ENCODE peak calls at places on chromosomes 16 and 17, in five cellular contexts. V, J, K, O and X are unnamed samples.

GRCh38 chr17:45093444-45094110 is 32.5 kb downstream of the NMT1 start:
- DNase-seq in J (peak; percentile 49), K (no peak), O (no peak), V (no peak), X (no peak)

GRCh38 chr16:87056083-87056482 is 261.1 kb downstream of the C16orf95 start:
- DNase-seq in J (no peak), O (no peak), K (peak; percentile 7), V (no peak), X (no peak)

GRCh38 chr17:70563301-70563820 is 394.0 kb downstream of the KCNJ2 start:
- DNase-seq in V (no peak), O (no peak), K (no peak), J (no peak), X (no peak)

GRCh38 chr17:1829189-1829578 is 518 bp downstream of the SMYD4 start:
- DNase-seq in O (no peak), J (no peak), V (no peak), K (peak; percentile 39), X (no peak)

GRCh38 chr17:76710863-76711611 is at the start of gene MXRA7:
- DNase-seq in O (peak; percentile 68), V (peak; percentile 93), J (peak; percentile 77), K (peak; percentile 66), X (peak; percentile 65)

GRCh38 chr17:79220715-79221291 is 146.2 kb downstream of the ENGASE start:
- DNase-seq in V (peak; percentile 55), K (no peak), O (no peak), J (no peak), X (no peak)

GRCh38 chr16:83622010-83622409 is 185.8 kb upstream of the HSBP1 start:
- DNase-seq in V (no peak), K (no peak), O (no peak), J (no peak), X (no peak)

GRCh38 chr17:77174928-77175720 is 34.4 kb downstream of the SEC14L1 start:
- DNase-seq in O (peak; percentile 57), J (peak; percentile 59), V (no peak), K (peak; percentile 36), X (no peak)

GRCh38 chr17:29246638-29247037 is at the start of gene CRYBA1:
- DNase-seq in O (no peak), J (no peak), V (no peak), K (peak; percentile 21), X (no peak)

GRCh38 chr16:70442344-70442743 is 3.4 kb upstream of the ST3GAL2 start:
- DNase-seq in O (no peak), J (no peak), V (no peak), K (no peak), X (no peak)

GRCh38 chr16:47731252-47731651 is 270.1 kb downstream of the PHKB start:
- DNase-seq in K (peak; percentile 90), J (peak; percentile 31), O (no peak), V (no peak), X (no peak)

GRCh38 chr16:57959121-57959520 is 11.8 kb downstream of the CNGB1 start:
- DNase-seq in O (no peak), K (no peak), V (no peak), J (no peak), X (no peak)

GRCh38 chr17:7001562-7001961 is 5.7 kb downstream of the ALOX12 start:
- DNase-seq in O (no peak), K (no peak), J (no peak), V (no peak), X (peak; percentile 69)

GRCh38 chr16:54812229-54812628 is 118.4 kb upstream of the IRX5 start:
- DNase-seq in J (no peak), O (no peak), K (no peak), V (no peak), X (no peak)

GRCh38 chr17:61238455-61238933 is 161.1 kb upstream of the TBX2 start:
- DNase-seq in K (no peak), V (no peak), O (no peak), J (no peak), X (no peak)

GRCh38 chr16:73002836-73003235 is 45.1 kb downstream of the ZFHX3 start:
- DNase-seq in O (no peak), V (no peak), J (no peak), K (no peak), X (no peak)

GRCh38 chr16:5056347-5056746 is 9.4 kb downstream of the C16orf89 start:
- DNase-seq in V (peak; percentile 63), O (peak; percentile 29), K (no peak), J (no peak), X (peak; percentile 53)

GRCh38 chr17:43015579-43015978 is 6.6 kb downstream of the VAT1 start:
- DNase-seq in V (no peak), J (peak; percentile 77), O (no peak), K (no peak), X (no peak)

GRCh38 chr17:7263071-7263800 is 958 bp upstream of the CLDN7 start:
- DNase-seq in K (no peak), J (no peak), V (peak; percentile 79), O (no peak), X (peak; percentile 55)

GRCh38 chr16:4898811-4899473 is 38.0 kb downstream of the PPL start:
- DNase-seq in V (no peak), J (no peak), O (no peak), K (no peak), X (no peak)

GRCh38 chr17:73593249-73593965 is 50.8 kb downstream of the SDK2 start:
- DNase-seq in J (no peak), K (no peak), V (no peak), O (no peak), X (no peak)

GRCh38 chr17:32536736-32537646 is 50.2 kb downstream of the CDK5R1 start:
- DNase-seq in J (no peak), O (no peak), V (no peak), K (no peak), X (no peak)

GRCh38 chr17:7732981-7733557 is 15.5 kb downstream of the DNAH2 start:
- DNase-seq in O (no peak), V (no peak), J (no peak), K (no peak), X (no peak)

GRCh38 chr16:9481749-9482148 is 390.3 kb downstream of the HAPSTR1 start:
- DNase-seq in J (no peak), V (no peak), K (no peak), O (no peak), X (no peak)
- TF ChIP-seq CTCF in J (no peak), V (no peak), K (no peak), O (no peak), X (no peak)

GRCh38 chr16:67104061-67104460 is 5.7 kb upstream of the PHAF1 start:
- DNase-seq in V (no peak), K (no peak), J (peak; percentile 42), O (no peak), X (peak; percentile 21)
- TF ChIP-seq CTCF in V (peak; percentile 56), K (peak; percentile 34), J (no peak), O (no peak), X (no peak)

DNA sequence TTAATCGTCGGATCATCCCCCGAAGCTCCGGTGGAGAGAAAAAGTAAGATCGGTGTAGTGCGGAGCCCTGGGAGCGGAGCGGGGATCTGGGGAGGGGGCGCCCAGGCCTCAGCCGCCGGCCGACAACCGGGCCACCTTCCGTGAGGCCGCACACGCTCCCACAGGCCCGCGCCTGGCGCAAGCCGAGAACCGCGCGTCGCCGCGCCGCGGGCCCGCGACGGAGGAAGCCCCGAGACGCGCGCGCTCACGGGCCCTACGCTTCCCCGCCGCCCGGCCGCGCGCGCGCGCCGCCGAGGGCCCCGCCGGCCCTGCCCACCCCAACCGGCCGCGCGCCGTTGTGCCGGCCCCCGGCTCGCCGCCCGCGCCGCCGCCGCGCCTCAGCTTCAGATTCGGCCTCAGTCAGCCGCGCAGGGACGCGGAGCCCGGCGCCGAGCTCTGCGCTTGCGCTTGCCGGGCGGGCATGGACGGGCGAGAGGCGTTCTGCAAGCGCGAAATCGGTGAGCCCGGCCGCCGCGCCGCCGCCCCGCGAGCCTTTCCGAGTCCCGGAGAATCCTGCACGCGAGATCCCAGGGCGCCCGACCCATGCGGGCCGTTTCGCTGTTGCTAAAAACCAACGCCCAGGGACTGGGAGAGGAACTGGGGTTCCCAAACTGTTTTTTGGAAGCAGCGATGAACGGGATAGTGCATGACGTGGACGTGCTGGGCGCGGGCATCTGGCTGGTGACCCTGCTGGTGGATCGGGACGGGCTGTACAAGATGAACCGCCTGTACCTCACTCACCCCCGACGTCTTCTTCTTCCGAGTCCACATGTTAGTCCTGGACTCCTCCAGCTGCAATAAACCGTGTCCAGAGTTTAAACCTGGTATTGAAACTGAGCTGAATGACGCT is 28.0 kb upstream of the LRRC37A start:
- DNase-seq in K (peak; percentile 85), O (peak; percentile 90), V (peak; percentile 99), J (peak; percentile 84), X (peak; percentile 79)
- TF ChIP-seq CTCF in K (no peak), O (no peak), V (no peak), J (no peak), X (no peak)

DNA sequence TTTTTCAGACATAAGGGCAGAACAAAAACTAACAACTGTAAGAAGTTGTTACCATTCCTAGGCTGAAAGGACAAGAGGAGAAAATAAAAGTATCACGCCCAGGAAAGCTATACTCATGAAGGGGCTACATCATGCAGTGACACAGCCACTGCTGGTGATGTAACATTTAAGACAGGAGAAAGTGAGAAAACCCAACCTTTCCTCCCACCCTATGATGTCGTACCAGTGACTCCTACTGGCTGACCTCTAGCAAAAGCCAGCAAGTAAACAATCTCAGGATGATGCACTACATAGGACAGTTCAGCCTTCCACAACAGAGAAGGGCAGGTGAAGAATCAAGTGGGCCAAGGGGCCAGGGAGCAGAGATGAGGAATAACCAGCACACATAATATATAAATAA is 14.0 kb upstream of the OR1E2 start:
- DNase-seq in J (no peak), V (no peak), K (peak; percentile 20), O (no peak), X (peak; percentile 12)
- TF ChIP-seq CTCF in J (no peak), V (peak; percentile 14), K (peak; percentile 4), O (no peak), X (no peak)

DNA sequence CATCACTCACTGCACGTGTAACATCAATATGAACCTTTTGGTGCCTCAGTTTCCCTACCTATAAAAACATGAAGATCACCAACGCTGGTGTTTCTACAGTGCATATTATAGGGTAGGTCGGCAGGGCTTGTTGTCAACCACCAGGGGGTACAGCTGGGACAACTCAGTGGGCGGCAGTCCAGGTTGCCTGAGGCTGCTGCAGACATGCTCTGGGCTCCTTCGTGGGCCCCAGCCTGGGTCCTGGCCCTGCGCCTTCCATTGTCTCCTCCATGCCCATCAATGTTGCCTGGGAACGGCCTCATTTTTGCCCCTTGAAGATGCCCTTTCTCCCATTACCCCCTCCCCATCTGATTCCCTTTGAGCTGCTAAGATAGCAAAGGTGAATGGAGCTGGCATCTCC is 89.8 kb downstream of the GSG1L start:
- DNase-seq in V (no peak), K (no peak), O (no peak), J (no peak), X (peak; percentile 18)
- TF ChIP-seq CTCF in V (peak; percentile 36), K (no peak), O (no peak), J (no peak), X (peak; percentile 32)